ENCODE peak calls at places on chromosomes 11 and 22, in six cellular contexts. One of them, this sample, is unnamed.

GRCh38 chr22:45009881-45010531 is at the start of gene PHF21B:
- DNase-seq in heart left ventricle: peak; percentile 72
- DNase-seq in right cardiac atrium: peak; percentile 88
- DNase-seq in cardiac muscle cell: peak; percentile 94
- DNase-seq in hepatocyte: peak; percentile 83
- DNase-seq in pancreas: no peak
- DNase-seq in this sample: no peak

GRCh38 chr11:19546325-19546724 is 166.3 kb upstream of the NAV2 start:
- DNase-seq in heart left ventricle: no peak
- DNase-seq in right cardiac atrium: no peak
- DNase-seq in cardiac muscle cell: no peak
- DNase-seq in hepatocyte: no peak
- DNase-seq in pancreas: no peak
- DNase-seq in this sample: no peak

GRCh38 chr11:9078113-9079041 is 13.0 kb downstream of the SCUBE2 start:
- DNase-seq in heart left ventricle: no peak
- DNase-seq in right cardiac atrium: no peak
- DNase-seq in cardiac muscle cell: no peak
- DNase-seq in hepatocyte: no peak
- DNase-seq in pancreas: no peak
- DNase-seq in this sample: peak; percentile 57

GRCh38 chr11:35236667-35237003 is 97.7 kb downstream of the CD44 start:
- DNase-seq in heart left ventricle: no peak
- DNase-seq in right cardiac atrium: no peak
- DNase-seq in cardiac muscle cell: no peak
- DNase-seq in hepatocyte: no peak
- DNase-seq in pancreas: no peak
- DNase-seq in this sample: no peak

GRCh38 chr11:94145431-94145830 is 16.8 kb downstream of the PANX1 start:
- DNase-seq in heart left ventricle: no peak
- DNase-seq in right cardiac atrium: no peak
- DNase-seq in cardiac muscle cell: no peak
- DNase-seq in hepatocyte: no peak
- DNase-seq in pancreas: no peak
- DNase-seq in this sample: no peak

GRCh38 chr11:93969925-93970922 is 50.9 kb upstream of the HEPHL1 start:
- DNase-seq in heart left ventricle: no peak
- DNase-seq in right cardiac atrium: no peak
- DNase-seq in cardiac muscle cell: no peak
- DNase-seq in hepatocyte: no peak
- DNase-seq in pancreas: no peak
- DNase-seq in this sample: no peak

GRCh38 chr11:76763573-76764348 is 19.4 kb upstream of the TSKU start:
- DNase-seq in heart left ventricle: peak; percentile 56
- DNase-seq in right cardiac atrium: peak; percentile 86
- DNase-seq in cardiac muscle cell: no peak
- DNase-seq in hepatocyte: no peak
- DNase-seq in pancreas: no peak
- DNase-seq in this sample: no peak

GRCh38 chr22:19779685-19780268 is 19.2 kb downstream of the TBX1 start:
- DNase-seq in heart left ventricle: no peak
- DNase-seq in right cardiac atrium: peak; percentile 16
- DNase-seq in cardiac muscle cell: no peak
- DNase-seq in hepatocyte: no peak
- DNase-seq in pancreas: peak; percentile 21
- DNase-seq in this sample: no peak

GRCh38 chr11:70424765-70425164 is 26.4 kb downstream of the CTTN start:
- DNase-seq in heart left ventricle: no peak
- DNase-seq in right cardiac atrium: no peak
- DNase-seq in cardiac muscle cell: no peak
- DNase-seq in hepatocyte: no peak
- DNase-seq in pancreas: no peak
- DNase-seq in this sample: no peak

GRCh38 chr22:19874307-19875060 is 19.8 kb upstream of the GNB1L start:
- DNase-seq in heart left ventricle: peak; percentile 26
- DNase-seq in right cardiac atrium: peak; percentile 66
- DNase-seq in cardiac muscle cell: peak; percentile 87
- DNase-seq in hepatocyte: no peak
- DNase-seq in pancreas: peak; percentile 67
- DNase-seq in this sample: peak; percentile 35

GRCh38 chr22:22687638-22688500 is 43.5 kb downstream of the GGTLC2 start:
- DNase-seq in heart left ventricle: peak; percentile 29
- DNase-seq in right cardiac atrium: no peak
- DNase-seq in cardiac muscle cell: no peak
- DNase-seq in hepatocyte: peak; percentile 76
- DNase-seq in pancreas: no peak
- DNase-seq in this sample: peak; percentile 60

GRCh38 chr11:19080579-19080993 is 20.1 kb upstream of the MRGPRX2 start:
- DNase-seq in heart left ventricle: no peak
- DNase-seq in right cardiac atrium: peak; percentile 31
- DNase-seq in cardiac muscle cell: peak; percentile 5
- DNase-seq in hepatocyte: peak; percentile 25
- DNase-seq in pancreas: peak; percentile 89
- DNase-seq in this sample: no peak

GRCh38 chr11:32400196-32400595 is 35.1 kb downstream of the WT1 start:
- DNase-seq in heart left ventricle: no peak
- DNase-seq in right cardiac atrium: no peak
- DNase-seq in cardiac muscle cell: no peak
- DNase-seq in hepatocyte: peak; percentile 43
- DNase-seq in pancreas: no peak
- DNase-seq in this sample: no peak

GRCh38 chr11:133742388-133742787 is 102.9 kb downstream of the SPATA19 start:
- DNase-seq in heart left ventricle: no peak
- DNase-seq in right cardiac atrium: no peak
- DNase-seq in cardiac muscle cell: no peak
- DNase-seq in hepatocyte: no peak
- DNase-seq in pancreas: no peak
- DNase-seq in this sample: no peak

GRCh38 chr11:1109918-1110705 is 35.4 kb downstream of the MUC2 start:
- DNase-seq in heart left ventricle: no peak
- DNase-seq in right cardiac atrium: peak; percentile 12
- DNase-seq in cardiac muscle cell: no peak
- DNase-seq in hepatocyte: no peak
- DNase-seq in pancreas: peak; percentile 36
- DNase-seq in this sample: no peak

GRCh38 chr11:2884424-2884815 is 1.2 kb downstream of the CDKN1C start:
- DNase-seq in heart left ventricle: peak; percentile 69
- DNase-seq in right cardiac atrium: peak; percentile 89
- DNase-seq in cardiac muscle cell: peak; percentile 68
- DNase-seq in hepatocyte: peak; percentile 58
- DNase-seq in pancreas: peak; percentile 73
- DNase-seq in this sample: no peak

GRCh38 chr11:116396332-116396731 is 376.5 kb downstream of the BUD13 start:
- DNase-seq in heart left ventricle: no peak
- DNase-seq in right cardiac atrium: no peak
- DNase-seq in cardiac muscle cell: no peak
- DNase-seq in hepatocyte: peak; percentile 42
- DNase-seq in pancreas: no peak
- DNase-seq in this sample: no peak

GRCh38 chr22:26342719-26343449 is 86.2 kb upstream of the ASPHD2 start:
- DNase-seq in heart left ventricle: no peak
- DNase-seq in right cardiac atrium: no peak
- DNase-seq in cardiac muscle cell: no peak
- DNase-seq in hepatocyte: no peak
- DNase-seq in pancreas: no peak
- DNase-seq in this sample: no peak

GRCh38 chr11:15145635-15146034 is 30.9 kb downstream of the INSC start:
- DNase-seq in heart left ventricle: no peak
- DNase-seq in right cardiac atrium: no peak
- DNase-seq in cardiac muscle cell: no peak
- DNase-seq in hepatocyte: peak; percentile 30
- DNase-seq in pancreas: no peak
- DNase-seq in this sample: peak; percentile 38

GRCh38 chr11:64048042-64048854 is 12.5 kb downstream of the FLRT1 start:
- DNase-seq in heart left ventricle: no peak
- DNase-seq in right cardiac atrium: no peak
- DNase-seq in cardiac muscle cell: peak; percentile 35
- DNase-seq in hepatocyte: no peak
- DNase-seq in pancreas: peak; percentile 64
- DNase-seq in this sample: no peak

GRCh38 chr11:46711288-46711687 is 7.7 kb upstream of the F2 start:
- DNase-seq in heart left ventricle: no peak
- DNase-seq in right cardiac atrium: no peak
- DNase-seq in cardiac muscle cell: no peak
- DNase-seq in hepatocyte: no peak
- DNase-seq in pancreas: no peak
- DNase-seq in this sample: no peak

GRCh38 chr11:46912526-46913150 is 5.7 kb downstream of the LRP4 start:
- DNase-seq in heart left ventricle: no peak
- DNase-seq in right cardiac atrium: peak; percentile 67
- DNase-seq in cardiac muscle cell: peak; percentile 45
- DNase-seq in hepatocyte: peak; percentile 42
- DNase-seq in pancreas: no peak
- DNase-seq in this sample: no peak

GRCh38 chr11:120900642-120901041 is 123.3 kb upstream of the TBCEL start:
- DNase-seq in heart left ventricle: no peak
- DNase-seq in right cardiac atrium: no peak
- DNase-seq in cardiac muscle cell: peak; percentile 80
- DNase-seq in hepatocyte: peak; percentile 50
- DNase-seq in pancreas: no peak
- DNase-seq in this sample: no peak

GRCh38 chr11:122226810-122227379 is 110.9 kb upstream of the BLID start:
- DNase-seq in heart left ventricle: no peak
- DNase-seq in right cardiac atrium: no peak
- DNase-seq in cardiac muscle cell: no peak
- DNase-seq in hepatocyte: no peak
- DNase-seq in pancreas: no peak
- DNase-seq in this sample: no peak

GRCh38 chr11:106228996-106229395 is 151.5 kb downstream of the AASDHPPT start:
- DNase-seq in heart left ventricle: no peak
- DNase-seq in right cardiac atrium: no peak
- DNase-seq in cardiac muscle cell: no peak
- DNase-seq in hepatocyte: peak; percentile 34
- DNase-seq in pancreas: no peak
- DNase-seq in this sample: no peak

GRCh38 chr11:106222626-106223025 is 145.2 kb downstream of the AASDHPPT start:
- DNase-seq in heart left ventricle: no peak
- DNase-seq in right cardiac atrium: no peak
- DNase-seq in cardiac muscle cell: no peak
- DNase-seq in hepatocyte: no peak
- DNase-seq in pancreas: no peak
- DNase-seq in this sample: no peak

GRCh38 chr11:106224172-106224571 is 146.7 kb downstream of the AASDHPPT start:
- DNase-seq in heart left ventricle: no peak
- DNase-seq in right cardiac atrium: no peak
- DNase-seq in cardiac muscle cell: no peak
- DNase-seq in hepatocyte: no peak
- DNase-seq in pancreas: no peak
- DNase-seq in this sample: no peak
- H3K9me3 ChIP-seq in heart left ventricle: no peaks in the 10 kb centered on the region
- H3K9me3 ChIP-seq in right cardiac atrium: no peaks in the 10 kb centered on the region
- H3K9me3 ChIP-seq in cardiac muscle cell: no peaks in the 10 kb centered on the region
- H3K9me3 ChIP-seq in hepatocyte: no peaks in the 10 kb centered on the region
- H3K9me3 ChIP-seq in pancreas: no peaks in the 10 kb centered on the region
- H3K9me3 ChIP-seq in this sample: no peaks in the 10 kb centered on the region

GRCh38 chr11:11552688-11553087 is 69.1 kb downstream of the GALNT18 start:
- DNase-seq in heart left ventricle: no peak
- DNase-seq in right cardiac atrium: no peak
- DNase-seq in cardiac muscle cell: no peak
- DNase-seq in hepatocyte: peak; percentile 60
- DNase-seq in pancreas: no peak
- DNase-seq in this sample: peak; percentile 28
- H3K4me1 ChIP-seq in heart left ventricle: peaks cover 59% of the 10 kb centered on the region
- H3K4me1 ChIP-seq in right cardiac atrium: peaks cover 14% of the 10 kb centered on the region
- H3K4me1 ChIP-seq in cardiac muscle cell: no peaks in the 10 kb centered on the region
- H3K4me1 ChIP-seq in hepatocyte: peaks cover 15% of the 10 kb centered on the region
- H3K4me1 ChIP-seq in pancreas: no peaks in the 10 kb centered on the region
- H3K4me1 ChIP-seq in this sample: no peaks in the 10 kb centered on the region

DNA sequence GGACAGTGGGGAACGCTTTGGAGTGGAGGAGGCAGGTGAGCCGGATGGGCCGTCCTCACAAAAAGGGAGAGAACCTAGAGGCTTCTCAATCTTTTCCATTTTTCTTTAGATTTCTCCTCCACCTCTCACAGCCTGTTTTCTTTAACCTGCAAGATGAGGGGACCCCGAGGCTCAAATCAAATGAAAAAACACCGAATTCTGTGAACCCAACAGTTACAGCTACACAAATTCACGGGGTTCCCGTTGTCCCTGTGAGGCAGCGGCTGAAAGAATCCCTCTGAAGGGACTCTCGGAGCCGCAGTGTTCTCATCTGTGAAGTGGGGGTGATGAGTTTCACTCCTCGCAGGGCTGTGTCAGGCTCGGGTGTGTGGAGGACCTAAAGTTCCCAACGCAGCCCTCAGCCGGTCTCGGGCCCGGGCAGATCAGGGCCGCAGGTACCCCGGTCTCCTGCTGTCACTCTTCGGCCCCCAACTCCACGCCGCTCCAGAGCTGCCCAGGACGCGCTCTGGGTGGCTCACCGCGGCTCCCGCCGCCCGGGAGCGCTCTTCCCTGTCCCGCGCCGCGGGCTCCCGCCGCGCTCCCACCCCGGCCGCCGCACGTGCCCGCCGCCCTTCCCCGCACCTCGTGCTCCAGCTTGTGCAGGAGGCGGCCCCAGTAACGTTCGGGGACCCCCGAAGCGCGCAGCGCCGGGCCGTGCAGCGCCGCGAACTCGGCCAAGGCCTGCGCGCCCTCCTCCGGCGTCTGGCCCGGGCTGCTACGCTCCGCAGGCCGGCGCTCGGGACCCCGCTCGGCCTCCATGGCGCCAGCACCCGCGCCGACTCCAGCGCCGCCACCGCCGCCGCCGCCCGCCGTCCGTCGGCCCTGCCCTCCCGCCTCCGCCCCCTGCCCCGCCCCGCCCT is at the start of gene TTLL12:
- DNase-seq in heart left ventricle: peak; percentile 77
- DNase-seq in right cardiac atrium: peak; percentile 84
- DNase-seq in cardiac muscle cell: peak; percentile 83
- DNase-seq in hepatocyte: peak; percentile 91
- DNase-seq in pancreas: peak; percentile 88
- DNase-seq in this sample: peak; percentile 45
- H3K27ac ChIP-seq in heart left ventricle: peak within 1 kb of the TSS; percentile 95
- H3K27ac ChIP-seq in right cardiac atrium: peak within 1 kb of the TSS; percentile 93
- H3K27ac ChIP-seq in cardiac muscle cell: peak within 1 kb of the TSS; percentile 92
- H3K27ac ChIP-seq in hepatocyte: peak within 1 kb of the TSS; percentile 93
- H3K27ac ChIP-seq in pancreas: peak within 1 kb of the TSS; percentile 88
- H3K27ac ChIP-seq in this sample: peak within 1 kb of the TSS; percentile 94

GRCh38 chr22:48820481-48821345 is 1007.0 kb downstream of the BRD1 start:
- DNase-seq in heart left ventricle: no peak
- DNase-seq in right cardiac atrium: no peak
- DNase-seq in cardiac muscle cell: no peak
- DNase-seq in hepatocyte: no peak
- DNase-seq in pancreas: peak; percentile 51
- DNase-seq in this sample: no peak
- H3K9me3 ChIP-seq in heart left ventricle: no peaks in the 10 kb centered on the region
- H3K9me3 ChIP-seq in right cardiac atrium: no peaks in the 10 kb centered on the region
- H3K9me3 ChIP-seq in cardiac muscle cell: no peaks in the 10 kb centered on the region
- H3K9me3 ChIP-seq in hepatocyte: no peaks in the 10 kb centered on the region
- H3K9me3 ChIP-seq in pancreas: no peaks in the 10 kb centered on the region
- H3K9me3 ChIP-seq in this sample: no peaks in the 10 kb centered on the region

GRCh38 chr11:91926967-91927366 is 297.7 kb upstream of the FAT3 start:
- DNase-seq in heart left ventricle: no peak
- DNase-seq in right cardiac atrium: peak; percentile 86
- DNase-seq in cardiac muscle cell: no peak
- DNase-seq in hepatocyte: no peak
- DNase-seq in pancreas: no peak
- DNase-seq in this sample: no peak
- H3K4me1 ChIP-seq in heart left ventricle: peaks cover 6% of the 10 kb centered on the region
- H3K4me1 ChIP-seq in right cardiac atrium: no peaks in the 10 kb centered on the region
- H3K4me1 ChIP-seq in cardiac muscle cell: no peaks in the 10 kb centered on the region
- H3K4me1 ChIP-seq in hepatocyte: no peaks in the 10 kb centered on the region
- H3K4me1 ChIP-seq in pancreas: no peaks in the 10 kb centered on the region
- H3K4me1 ChIP-seq in this sample: no peaks in the 10 kb centered on the region